ENCODE peak calls at places on chromosomes 7 and 10, in five cellular contexts. V is brain microvascular endothelial cell, M is colonic mucosa, L is sigmoid colon, C is mucosa of descending colon. S is an unnamed sample.
A peak's percentile ranks its signal among the peaks of the same experiment; 100 is the strongest.

GRCh38 chr7:28685291-28685659 is 272.9 kb downstream of the TRIL start:
- DNase-seq in M (peak; percentile 31), L (peak; percentile 73), C (peak; percentile 30), V (no peak), S (peak; percentile 30)

GRCh38 chr10:17523917-17524316 is 69.5 kb upstream of the ST8SIA6 start:
- DNase-seq in V (no peak), L (no peak), M (peak; percentile 43), C (peak; percentile 41), S (no peak)

GRCh38 chr7:47683485-47683898 is 101.6 kb upstream of the TNS3 start:
- DNase-seq in M (no peak), L (no peak), V (no peak), C (no peak), S (no peak)

GRCh38 chr7:55133630-55134392 is 115.0 kb downstream of the EGFR start:
- DNase-seq in L (peak; percentile 79), V (peak; percentile 99), M (no peak), C (no peak), S (no peak)

GRCh38 chr7:68050627-68051026 is 1054.0 kb downstream of the TYW1 start:
- DNase-seq in C (no peak), L (no peak), M (no peak), V (no peak), S (no peak)

GRCh38 chr7:39624935-39625694 is 1.7 kb downstream of the RALA start:
- DNase-seq in V (no peak), L (no peak), M (no peak), C (no peak), S (no peak)

GRCh38 chr7:134693256-134693655 is 46.6 kb downstream of the BPGM start:
- DNase-seq in M (no peak), L (no peak), V (peak; percentile 96), C (no peak), S (no peak)

GRCh38 chr7:151213826-151214225 is 3.5 kb upstream of the H2BK1 start:
- DNase-seq in V (no peak), M (no peak), C (no peak), L (no peak), S (no peak)

GRCh38 chr7:119999743-120000475 is 273.1 kb upstream of the KCND2 start:
- DNase-seq in M (no peak), V (peak; percentile 57), L (no peak), C (no peak), S (no peak)

GRCh38 chr7:90657481-90657880 is 61.4 kb downstream of the CDK14 start:
- DNase-seq in M (no peak), V (no peak), C (no peak), L (no peak), S (no peak)

GRCh38 chr7:63900394-63901203 is 98.0 kb upstream of the ZNF722 start:
- DNase-seq in C (peak; percentile 94), M (peak; percentile 95), L (peak; percentile 85), V (no peak), S (peak; percentile 25)
- TF ChIP-seq CTCF in C (no peak), M (no peak), L (no peak), V (no peak), S (no peak)

DNA sequence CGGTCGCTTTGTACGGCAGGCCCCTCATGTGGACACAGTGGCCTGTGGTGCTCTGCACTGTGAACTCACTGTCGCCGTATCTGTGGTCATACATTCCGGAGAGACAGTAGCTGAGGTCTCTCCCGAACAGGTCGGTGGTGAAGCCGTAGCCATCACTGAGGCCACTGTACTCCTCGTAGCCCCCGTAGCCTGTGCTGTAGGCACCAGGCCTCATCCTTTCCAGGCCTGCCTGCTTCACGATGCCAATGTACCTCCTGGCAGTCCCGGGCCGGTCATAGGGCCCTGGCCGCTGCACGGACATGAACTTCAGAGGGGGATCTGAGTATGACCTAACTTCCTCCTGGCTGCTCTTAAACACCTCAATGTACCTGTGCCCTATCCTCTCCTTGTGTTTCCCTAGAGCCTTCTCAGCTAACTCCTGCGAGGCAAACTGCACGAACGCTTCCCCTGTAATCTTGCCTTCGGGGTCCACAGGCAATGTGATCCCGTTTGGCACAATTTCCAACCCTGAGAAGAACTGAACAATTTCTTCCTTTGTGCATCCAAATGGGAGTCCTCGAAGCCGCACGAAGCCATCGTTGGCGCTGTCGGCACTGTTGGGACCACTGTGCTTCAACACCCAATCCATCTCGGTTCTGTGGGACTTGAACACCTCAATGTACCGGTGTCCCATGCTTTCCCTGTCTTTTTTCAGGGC is 15.7 kb downstream of the FXYD4 start:
- DNase-seq in C (no peak), M (no peak), L (peak; percentile 60), V (no peak), S (no peak)
- H3K36me3 ChIP-seq in C (peaks cover 7% of the 10 kb centered on the region), M (peaks cover 46% of the 10 kb centered on the region), L (peaks cover 53% of the 10 kb centered on the region), V (peaks cover 54% of the 10 kb centered on the region), S (peaks cover 33% of the 10 kb centered on the region)

GRCh38 chr7:93314449-93314848 is 82.3 kb downstream of the VPS50 start:
- DNase-seq in L (no peak), M (no peak), C (no peak), V (no peak), S (no peak)

GRCh38 chr7:93320856-93321255 is 88.7 kb downstream of the VPS50 start:
- DNase-seq in L (no peak), M (no peak), C (no peak), V (no peak), S (no peak)

GRCh38 chr7:93310346-93310745 is 78.2 kb downstream of the VPS50 start:
- DNase-seq in C (no peak), M (no peak), L (no peak), V (no peak), S (no peak)

GRCh38 chr7:93316730-93317129 is 84.6 kb downstream of the VPS50 start:
- DNase-seq in C (no peak), L (no peak), M (no peak), V (peak; percentile 65), S (no peak)

GRCh38 chr7:93315896-93316295 is 83.7 kb downstream of the VPS50 start:
- DNase-seq in M (no peak), V (no peak), C (no peak), L (no peak), S (no peak)
- H3K4me3 ChIP-seq in M (no peak overlapping the region), V (no peak overlapping the region), C (no peak overlapping the region), L (no peak overlapping the region), S (no peak overlapping the region)

DNA sequence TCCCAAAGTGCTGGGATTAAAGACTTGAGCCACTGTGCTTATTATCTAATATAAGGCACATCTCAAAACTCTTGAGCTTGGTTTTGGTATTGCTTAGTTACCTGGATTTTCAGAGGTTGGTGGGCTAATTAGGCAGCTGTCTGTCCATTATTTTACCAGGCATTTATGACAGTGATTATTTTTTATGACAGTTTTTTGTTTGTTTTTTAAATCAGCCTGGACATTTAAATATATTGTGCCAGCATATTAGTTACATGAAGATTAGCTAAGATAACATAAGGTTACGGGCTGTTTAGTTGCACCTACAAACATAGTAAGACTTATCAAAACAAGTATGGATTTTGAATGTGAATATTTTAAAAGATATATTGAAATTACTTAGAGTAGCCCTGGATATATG is 2.6 kb upstream of the ZRANB1 start:
- DNase-seq in M (no peak), V (no peak), C (no peak), L (no peak), S (no peak)
- TF ChIP-seq CTCF in M (no peak), V (no peak), C (no peak), L (no peak), S (no peak)

DNA sequence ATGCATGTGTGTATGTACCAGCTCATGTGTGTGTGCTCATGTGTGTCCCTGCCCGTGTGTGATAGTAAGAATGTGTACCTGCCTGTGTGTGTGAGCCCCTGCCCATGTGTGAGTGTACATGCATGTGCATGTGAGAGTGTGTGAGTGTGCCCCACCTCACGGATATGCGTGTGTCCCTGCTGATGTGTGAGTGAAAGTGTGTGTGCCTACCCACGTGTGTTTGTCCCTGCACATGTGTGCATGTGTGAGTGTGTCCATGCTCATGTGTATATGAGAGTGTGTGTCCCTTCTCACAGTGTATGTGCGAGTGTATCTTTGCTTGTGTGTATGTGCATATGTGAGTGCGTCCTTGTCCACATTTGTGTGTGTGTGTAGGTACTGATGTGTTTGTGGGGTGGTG is 69.6 kb downstream of the CDH23 start:
- DNase-seq in V (no peak), M (no peak), C (no peak), L (no peak), S (no peak)
- H3K36me3 ChIP-seq in V (no peaks in the 10 kb centered on the region), M (no peaks in the 10 kb centered on the region), C (no peaks in the 10 kb centered on the region), L (no peaks in the 10 kb centered on the region), S (no peaks in the 10 kb centered on the region)

GRCh38 chr10:70669015-70669414 is 3.3 kb upstream of the ADAMTS14 start:
- DNase-seq in C (no peak), L (no peak), V (no peak), M (no peak), S (no peak)
- H3K4me3 ChIP-seq in C (no peak overlapping the region), L (no peak overlapping the region), V (no peak overlapping the region), M (no peak overlapping the region), S (no peak overlapping the region)

GRCh38 chr10:104907509-104907908 is 266.4 kb downstream of the SORCS3 start:
- DNase-seq in M (no peak), C (no peak), V (no peak), L (no peak), S (no peak)

GRCh38 chr10:104903433-104903832 is 262.3 kb downstream of the SORCS3 start:
- DNase-seq in M (no peak), V (no peak), C (no peak), L (no peak), S (no peak)

GRCh38 chr10:104910712-104911111 is 269.6 kb downstream of the SORCS3 start:
- DNase-seq in M (no peak), C (no peak), L (no peak), V (no peak), S (no peak)

GRCh38 chr10:104908581-104908980 is 267.5 kb downstream of the SORCS3 start:
- DNase-seq in M (no peak), L (no peak), V (no peak), C (no peak), S (no peak)

DNA sequence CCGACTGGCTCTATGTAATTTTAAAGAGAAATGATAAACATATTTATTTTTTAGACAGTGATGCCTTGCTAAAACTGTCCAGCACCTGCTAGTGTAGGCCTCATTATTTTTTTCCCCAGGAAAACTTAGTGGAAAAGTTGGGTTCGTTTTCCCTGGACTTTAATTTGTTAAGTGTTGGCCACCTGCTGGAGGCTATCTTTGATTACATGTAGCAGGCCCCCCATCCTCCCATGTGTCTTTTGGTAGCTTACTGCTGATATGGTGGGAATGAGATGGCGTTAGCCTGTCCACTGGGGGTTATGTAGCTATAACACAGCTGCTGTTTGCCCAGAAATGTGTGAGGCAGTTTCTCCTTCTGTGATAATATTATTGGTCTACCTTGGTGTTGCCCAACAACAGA is 265.0 kb downstream of the SORCS3 start:
- DNase-seq in M (no peak), L (no peak), V (no peak), C (no peak), S (no peak)
- TF ChIP-seq CTCF in M (no peak), L (no peak), V (no peak), C (no peak), S (no peak)

S was measured in GM06990.